ENCODE peak calls at places on chromosomes 4 and X, in four cellular contexts. One of them, this sample, is unnamed. For H3K4me1, the result is how much of the 10 kb centered on the place peaks cover.

GRCh38 chrX:150062292-150063137 is 124.2 kb upstream of the EOLA2 start:
- DNase-seq in OCI-LY7: no peak
- DNase-seq in Peyer's patch: no peak
- DNase-seq in effector memory CD4-positive, alpha-beta T cell: no peak
- DNase-seq in this sample: no peak

GRCh38 chrX:50594788-50595187 is 124.2 kb upstream of the DGKK start:
- DNase-seq in Peyer's patch: no peak
- DNase-seq in OCI-LY7: no peak
- DNase-seq in effector memory CD4-positive, alpha-beta T cell: no peak
- DNase-seq in this sample: no peak

GRCh38 chr4:106355193-106355592 is 13.4 kb downstream of the GIMD1 start:
- DNase-seq in OCI-LY7: no peak
- DNase-seq in effector memory CD4-positive, alpha-beta T cell: no peak
- DNase-seq in Peyer's patch: no peak
- DNase-seq in this sample: peak

GRCh38 chrX:17038681-17039161 is 92.3 kb downstream of the REPS2 start:
- DNase-seq in OCI-LY7: no peak
- DNase-seq in Peyer's patch: no peak
- DNase-seq in effector memory CD4-positive, alpha-beta T cell: no peak
- DNase-seq in this sample: no peak

GRCh38 chr4:4430492-4431195 is 43.7 kb downstream of the NSG1 start:
- DNase-seq in Peyer's patch: no peak
- DNase-seq in OCI-LY7: peak
- DNase-seq in effector memory CD4-positive, alpha-beta T cell: peak
- DNase-seq in this sample: no peak

GRCh38 chrX:65035451-65035779 is 59.2 kb upstream of the ZC4H2 start:
- DNase-seq in Peyer's patch: peak
- DNase-seq in effector memory CD4-positive, alpha-beta T cell: no peak
- DNase-seq in OCI-LY7: no peak
- DNase-seq in this sample: no peak

GRCh38 chr4:107645604-107646003 is 74.4 kb downstream of the PAPSS1 start:
- DNase-seq in OCI-LY7: no peak
- DNase-seq in Peyer's patch: no peak
- DNase-seq in effector memory CD4-positive, alpha-beta T cell: no peak
- DNase-seq in this sample: no peak

GRCh38 chr4:39169426-39169825 is 12.9 kb upstream of the WDR19 start:
- DNase-seq in effector memory CD4-positive, alpha-beta T cell: no peak
- DNase-seq in Peyer's patch: no peak
- DNase-seq in OCI-LY7: no peak
- DNase-seq in this sample: no peak

GRCh38 chrX:6163761-6164160 is 64.9 kb downstream of the NLGN4X start:
- DNase-seq in effector memory CD4-positive, alpha-beta T cell: no peak
- DNase-seq in OCI-LY7: no peak
- DNase-seq in Peyer's patch: no peak
- DNase-seq in this sample: no peak

GRCh38 chrX:5681159-5681558 is 547.5 kb downstream of the NLGN4X start:
- DNase-seq in Peyer's patch: no peak
- DNase-seq in OCI-LY7: peak
- DNase-seq in effector memory CD4-positive, alpha-beta T cell: no peak
- DNase-seq in this sample: no peak

GRCh38 chrX:17553451-17553850 is 178.5 kb downstream of the NHS start:
- DNase-seq in effector memory CD4-positive, alpha-beta T cell: no peak
- DNase-seq in OCI-LY7: no peak
- DNase-seq in Peyer's patch: no peak
- DNase-seq in this sample: no peak

GRCh38 chr4:55545681-55546632 is 752 bp downstream of the CLOCK start:
- DNase-seq in OCI-LY7: peak
- DNase-seq in Peyer's patch: peak
- DNase-seq in effector memory CD4-positive, alpha-beta T cell: peak
- DNase-seq in this sample: peak

GRCh38 chr4:103718993-103719319 is 829 bp downstream of the TACR3 start:
- DNase-seq in Peyer's patch: no peak
- DNase-seq in OCI-LY7: no peak
- DNase-seq in effector memory CD4-positive, alpha-beta T cell: no peak
- DNase-seq in this sample: no peak

GRCh38 chr4:821631-822030 is 4.3 kb downstream of the CPLX1 start:
- DNase-seq in OCI-LY7: no peak
- DNase-seq in Peyer's patch: no peak
- DNase-seq in effector memory CD4-positive, alpha-beta T cell: no peak
- DNase-seq in this sample: peak

GRCh38 chrX:30824275-30824674 is 64.8 kb downstream of the TAB3 start:
- DNase-seq in OCI-LY7: no peak
- DNase-seq in effector memory CD4-positive, alpha-beta T cell: no peak
- DNase-seq in Peyer's patch: no peak
- DNase-seq in this sample: no peak

GRCh38 chrX:143336261-143336660 is 181.0 kb downstream of the SPANXN3 start:
- DNase-seq in OCI-LY7: no peak
- DNase-seq in Peyer's patch: no peak
- DNase-seq in effector memory CD4-positive, alpha-beta T cell: no peak
- DNase-seq in this sample: no peak

GRCh38 chr4:165355900-165356300 is 22.9 kb upstream of the CPE start:
- DNase-seq in effector memory CD4-positive, alpha-beta T cell: no peak
- DNase-seq in Peyer's patch: no peak
- DNase-seq in OCI-LY7: peak
- DNase-seq in this sample: peak

GRCh38 chrX:39125834-39126233 is 324.6 kb downstream of the MID1IP1 start:
- DNase-seq in OCI-LY7: no peak
- DNase-seq in effector memory CD4-positive, alpha-beta T cell: no peak
- DNase-seq in Peyer's patch: no peak
- DNase-seq in this sample: no peak

GRCh38 chr4:152356428-152357034 is 179.4 kb downstream of the FBXW7 start:
- DNase-seq in effector memory CD4-positive, alpha-beta T cell: no peak
- DNase-seq in OCI-LY7: no peak
- DNase-seq in Peyer's patch: no peak
- DNase-seq in this sample: no peak

DNA sequence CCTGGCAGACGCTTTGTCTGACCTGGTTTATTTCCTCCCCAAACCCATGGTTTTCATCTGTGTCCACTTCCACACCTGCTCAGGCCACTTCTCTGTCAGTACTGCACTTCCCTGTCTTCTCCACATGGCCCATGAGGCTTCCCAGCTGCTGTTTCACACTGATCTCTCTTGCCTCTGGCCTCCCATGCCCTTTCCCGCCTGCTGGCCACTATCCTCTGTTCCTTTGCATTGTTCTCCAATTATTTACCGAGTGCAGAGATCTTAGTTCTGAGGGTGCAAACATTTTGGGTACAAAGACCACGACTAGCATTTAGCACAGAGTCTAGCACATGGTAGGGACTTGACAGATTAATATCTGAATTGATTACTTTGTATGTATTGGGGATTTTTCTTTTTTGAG is 174.8 kb upstream of the NPY2R start:
- DNase-seq in Peyer's patch: no peak
- DNase-seq in effector memory CD4-positive, alpha-beta T cell: no peak
- DNase-seq in OCI-LY7: no peak
- DNase-seq in this sample: no peak
- H3K4me1 ChIP-seq in Peyer's patch: under half
- H3K4me1 ChIP-seq in effector memory CD4-positive, alpha-beta T cell: under half
- H3K4me1 ChIP-seq in OCI-LY7: under half
- H3K4me1 ChIP-seq in this sample: under half

DNA sequence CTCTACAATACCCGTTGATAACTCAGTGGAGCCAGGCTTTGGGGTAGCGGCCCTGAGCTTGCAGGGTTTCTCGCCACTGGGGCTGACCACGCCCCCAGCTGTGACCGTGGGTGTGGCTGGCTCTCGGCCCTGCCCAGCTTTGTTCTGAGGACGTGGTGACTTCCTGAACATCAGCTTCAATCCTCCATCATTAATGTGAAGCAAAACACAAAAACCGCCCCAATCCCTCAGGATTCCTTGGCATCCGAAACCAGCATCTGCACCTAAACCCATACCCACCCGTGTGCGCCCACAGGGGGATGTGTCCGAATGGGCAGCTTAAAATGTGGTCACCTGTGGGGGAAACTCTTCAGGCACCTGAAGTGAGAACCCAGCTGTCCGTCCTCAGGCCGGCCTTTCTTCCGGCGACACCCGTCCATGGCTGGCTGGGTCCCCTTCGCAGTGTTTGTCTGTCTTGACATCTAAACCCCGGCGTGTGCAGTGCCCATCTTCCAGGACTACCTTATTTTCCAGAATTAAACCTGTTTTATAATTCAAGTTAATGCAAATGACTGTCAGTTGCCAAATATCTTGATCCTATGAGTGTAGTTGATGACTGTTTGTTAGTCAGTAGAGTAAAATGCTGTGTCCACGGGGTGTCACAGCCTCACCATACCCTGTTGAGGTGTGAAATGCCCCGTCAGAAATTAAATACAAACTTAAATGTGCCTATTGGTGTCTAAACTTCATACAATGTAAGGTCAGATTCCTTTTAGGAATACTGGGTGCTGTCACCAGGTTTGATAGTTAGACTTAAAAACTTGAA is 27.3 kb downstream of the NELFA start:
- DNase-seq in OCI-LY7: peak
- DNase-seq in effector memory CD4-positive, alpha-beta T cell: no peak
- DNase-seq in Peyer's patch: no peak
- DNase-seq in this sample: no peak
- H3K4me1 ChIP-seq in OCI-LY7: under half
- H3K4me1 ChIP-seq in effector memory CD4-positive, alpha-beta T cell: under half
- H3K4me1 ChIP-seq in Peyer's patch: under half
- H3K4me1 ChIP-seq in this sample: under half

GRCh38 chr4:147732516-147733193 is 767 bp downstream of the ARHGAP10 start:
- DNase-seq in Peyer's patch: no peak
- DNase-seq in effector memory CD4-positive, alpha-beta T cell: no peak
- DNase-seq in OCI-LY7: no peak
- DNase-seq in this sample: peak

GRCh38 chr4:147731611-147732515 is at the start of gene ARHGAP10:
- DNase-seq in OCI-LY7: no peak
- DNase-seq in Peyer's patch: peak
- DNase-seq in effector memory CD4-positive, alpha-beta T cell: peak
- DNase-seq in this sample: peak

GRCh38 chr4:147735413-147736301 is 3.8 kb downstream of the ARHGAP10 start:
- DNase-seq in Peyer's patch: no peak
- DNase-seq in effector memory CD4-positive, alpha-beta T cell: no peak
- DNase-seq in OCI-LY7: no peak
- DNase-seq in this sample: no peak

GRCh38 chr4:147734496-147734895 is 2.6 kb downstream of the ARHGAP10 start:
- DNase-seq in effector memory CD4-positive, alpha-beta T cell: no peak
- DNase-seq in OCI-LY7: no peak
- DNase-seq in Peyer's patch: no peak
- DNase-seq in this sample: no peak

GRCh38 chr4:147733614-147734344 is 1.9 kb downstream of the ARHGAP10 start:
- DNase-seq in effector memory CD4-positive, alpha-beta T cell: no peak
- DNase-seq in Peyer's patch: no peak
- DNase-seq in OCI-LY7: no peak
- DNase-seq in this sample: no peak
- H3K4me1 ChIP-seq in effector memory CD4-positive, alpha-beta T cell: under half
- H3K4me1 ChIP-seq in Peyer's patch: under half
- H3K4me1 ChIP-seq in OCI-LY7: under half
- H3K4me1 ChIP-seq in this sample: under half

GRCh38 chr4:24599275-24599674 is 14.9 kb upstream of the DHX15 start:
- DNase-seq in Peyer's patch: no peak
- DNase-seq in OCI-LY7: no peak
- DNase-seq in effector memory CD4-positive, alpha-beta T cell: no peak
- DNase-seq in this sample: no peak
- H3K4me1 ChIP-seq in Peyer's patch: under half
- H3K4me1 ChIP-seq in OCI-LY7: under half
- H3K4me1 ChIP-seq in effector memory CD4-positive, alpha-beta T cell: under half
- H3K4me1 ChIP-seq in this sample: under half

This sample was measured in right lobe of liver.